ENCODE peak calls at places on chromosomes 5 and 9, in nine cellular contexts. One of them, this sample, is unnamed.

GRCh38 chr5:33273985-33274384 is 166.8 kb upstream of the TARS1 start:
- DNase-seq in right cardiac atrium: no peak
- DNase-seq in H9: no peak
- DNase-seq in RPMI8226: no peak
- DNase-seq in B cell: no peak
- DNase-seq in AG04450: no peak
- DNase-seq in NCI-H1417 treated with DMSO at 0.1 percent for 48 hours: no peak
- DNase-seq in AG08395: no peak
- DNase-seq in fibroblast of the conjunctiva: no peak
- DNase-seq in this sample: no peak

GRCh38 chr5:151906246-151906645 is 18.4 kb downstream of the GLRA1 start:
- DNase-seq in right cardiac atrium: no peak
- DNase-seq in H9: no peak
- DNase-seq in RPMI8226: no peak
- DNase-seq in B cell: no peak
- DNase-seq in AG04450: no peak
- DNase-seq in NCI-H1417 treated with DMSO at 0.1 percent for 48 hours: no peak
- DNase-seq in AG08395: no peak
- DNase-seq in fibroblast of the conjunctiva: no peak
- DNase-seq in this sample: no peak

GRCh38 chr9:133991211-133991921 is 758 bp downstream of the VAV2 start:
- DNase-seq in right cardiac atrium: peak
- DNase-seq in H9: no peak
- DNase-seq in RPMI8226: peak
- DNase-seq in B cell: peak
- DNase-seq in AG04450: no peak
- DNase-seq in NCI-H1417 treated with DMSO at 0.1 percent for 48 hours: no peak
- DNase-seq in AG08395: no peak
- DNase-seq in fibroblast of the conjunctiva: no peak
- DNase-seq in this sample: no peak

GRCh38 chr5:96709152-96709821 is 47.1 kb downstream of the CAST start:
- DNase-seq in right cardiac atrium: no peak
- DNase-seq in H9: no peak
- DNase-seq in RPMI8226: no peak
- DNase-seq in B cell: no peak
- DNase-seq in AG04450: no peak
- DNase-seq in NCI-H1417 treated with DMSO at 0.1 percent for 48 hours: no peak
- DNase-seq in AG08395: peak
- DNase-seq in fibroblast of the conjunctiva: no peak
- DNase-seq in this sample: no peak

GRCh38 chr5:119036101-119036762 is 34.7 kb upstream of the DMXL1 start:
- DNase-seq in right cardiac atrium: no peak
- DNase-seq in H9: no peak
- DNase-seq in RPMI8226: no peak
- DNase-seq in B cell: no peak
- DNase-seq in AG04450: peak
- DNase-seq in NCI-H1417 treated with DMSO at 0.1 percent for 48 hours: no peak
- DNase-seq in AG08395: peak
- DNase-seq in fibroblast of the conjunctiva: peak
- DNase-seq in this sample: no peak

GRCh38 chr9:20085842-20086241 is 297.0 kb upstream of the SLC24A2 start:
- DNase-seq in right cardiac atrium: no peak
- DNase-seq in H9: no peak
- DNase-seq in RPMI8226: no peak
- DNase-seq in B cell: no peak
- DNase-seq in AG04450: no peak
- DNase-seq in NCI-H1417 treated with DMSO at 0.1 percent for 48 hours: no peak
- DNase-seq in AG08395: no peak
- DNase-seq in fibroblast of the conjunctiva: no peak
- DNase-seq in this sample: no peak

GRCh38 chr5:74042559-74043357 is 416.8 kb downstream of the ARHGEF28 start:
- DNase-seq in right cardiac atrium: no peak
- DNase-seq in H9: no peak
- DNase-seq in RPMI8226: no peak
- DNase-seq in B cell: no peak
- DNase-seq in AG04450: no peak
- DNase-seq in NCI-H1417 treated with DMSO at 0.1 percent for 48 hours: no peak
- DNase-seq in AG08395: peak
- DNase-seq in fibroblast of the conjunctiva: no peak
- DNase-seq in this sample: no peak

GRCh38 chr9:86099695-86100364 is 472 bp upstream of the GOLM1 start:
- DNase-seq in right cardiac atrium: no peak
- DNase-seq in H9: peak
- DNase-seq in RPMI8226: peak
- DNase-seq in B cell: peak
- DNase-seq in AG04450: no peak
- DNase-seq in NCI-H1417 treated with DMSO at 0.1 percent for 48 hours: no peak
- DNase-seq in AG08395: peak
- DNase-seq in fibroblast of the conjunctiva: peak
- DNase-seq in this sample: no peak

GRCh38 chr9:114677418-114677817 is 4.6 kb downstream of the TEX48 start:
- DNase-seq in right cardiac atrium: no peak
- DNase-seq in H9: no peak
- DNase-seq in RPMI8226: peak
- DNase-seq in B cell: no peak
- DNase-seq in AG04450: peak
- DNase-seq in NCI-H1417 treated with DMSO at 0.1 percent for 48 hours: no peak
- DNase-seq in AG08395: peak
- DNase-seq in fibroblast of the conjunctiva: peak
- DNase-seq in this sample: no peak

GRCh38 chr9:91219557-91219956 is 142.2 kb downstream of the AUH start:
- DNase-seq in right cardiac atrium: no peak
- DNase-seq in H9: no peak
- DNase-seq in RPMI8226: peak
- DNase-seq in B cell: no peak
- DNase-seq in AG04450: no peak
- DNase-seq in NCI-H1417 treated with DMSO at 0.1 percent for 48 hours: no peak
- DNase-seq in AG08395: no peak
- DNase-seq in fibroblast of the conjunctiva: no peak
- DNase-seq in this sample: no peak